ENCODE peak calls at places on chromosomes 11 and 22, in four cellular contexts. V is fibroblast of lung, A is AG08395, Y is cerebellar nuclear complex. J is an unnamed sample.

GRCh38 chr22:30636226-30637077 is 871 bp downstream of the SLC35E4 start:
- DNase-seq in V (no peak), A (peak), Y (no peak), J (no peak)

GRCh38 chr11:63829823-63830489 is 9.0 kb upstream of the MARK2 start:
- DNase-seq in V (peak), A (peak), Y (no peak), J (peak)

GRCh38 chr22:25235547-25236290 is 16.3 kb downstream of the CRYBB2 start:
- DNase-seq in V (peak), A (peak), Y (no peak), J (peak)

GRCh38 chr22:42716649-42717127 is 4.0 kb downstream of the A4GALT start:
- DNase-seq in V (no peak), A (no peak), Y (no peak), J (no peak)

GRCh38 chr11:3161720-3162409 is 3.2 kb downstream of the OSBPL5 start:
- DNase-seq in V (no peak), A (no peak), Y (no peak), J (no peak)

GRCh38 chr22:16915711-16916110 is 90.5 kb upstream of the XKR3 start:
- DNase-seq in V (no peak), A (no peak), Y (no peak), J (no peak)

GRCh38 chr11:123302751-123303195 is 107.7 kb upstream of the CLMP start:
- DNase-seq in V (peak), A (peak), Y (no peak), J (no peak)

GRCh38 chr11:34052608-34053160 is 1.2 kb downstream of the CAPRIN1 start:
- DNase-seq in V (no peak), A (no peak), Y (no peak), J (no peak)

GRCh38 chr11:5597953-5598352 is 1.5 kb downstream of the TRIM6 start:
- DNase-seq in V (no peak), A (no peak), Y (no peak), J (no peak)

GRCh38 chr11:62980133-62980760 is 4.5 kb downstream of the SLC22A6 start:
- DNase-seq in V (peak), A (peak), Y (no peak), J (no peak)

GRCh38 chr11:65086809-65087208 is 2.8 kb downstream of the ZFPL1 start:
- DNase-seq in V (no peak), A (no peak), Y (no peak), J (no peak)

GRCh38 chr11:23021287-23021863 is 161.1 kb upstream of the CCDC179 start:
- DNase-seq in V (peak), A (peak), Y (no peak), J (peak)